ENCODE peak calls at places on chromosomes 7 and 10, in six cellular contexts. O is prostate gland, F is Calu3, Z is sigmoid colon, N is astrocyte of the cerebellum, S is right lobe of liver. X is an unnamed sample.

GRCh38 chr10:26805567-26806245 is 55.1 kb downstream of the ABI1 start:
- DNase-seq in O (no peak), F (no peak), Z (no peak), N (no peak), S (no peak), X (no peak)

GRCh38 chr7:33108931-33109757 is at the start of gene RP9:
- DNase-seq in O (peak; percentile 44), F (peak; percentile 93), Z (peak; percentile 77), N (no peak), S (peak; percentile 76), X (no peak)

GRCh38 chr7:128021361-128021760 is 9.9 kb downstream of the LRRC4 start:
- DNase-seq in O (no peak), F (peak; percentile 25), Z (no peak), N (no peak), S (no peak), X (peak; percentile 72)

GRCh38 chr7:80037689-80038088 is 96.9 kb upstream of the GNAI1 start:
- DNase-seq in O (no peak), F (no peak), Z (no peak), N (no peak), S (no peak), X (no peak)

GRCh38 chr7:69896100-69896499 is 297.8 kb downstream of the AUTS2 start:
- DNase-seq in O (no peak), F (no peak), Z (no peak), N (no peak), S (no peak), X (no peak)

GRCh38 chr7:45695249-45695995 is 121.3 kb downstream of the ADCY1 start:
- DNase-seq in O (peak; percentile 1), F (no peak), Z (no peak), N (no peak), S (peak; percentile 56), X (no peak)

GRCh38 chr7:158161194-158161593 is 426.4 kb downstream of the PTPRN2 start:
- DNase-seq in O (no peak), F (no peak), Z (no peak), N (no peak), S (no peak), X (no peak)

GRCh38 chr7:151552352-151553028 is 32.8 kb upstream of the RHEB start:
- DNase-seq in O (peak; percentile 89), F (peak; percentile 76), Z (peak; percentile 84), N (no peak), S (peak; percentile 85), X (no peak)

GRCh38 chr7:138374119-138374693 is 85.9 kb upstream of the TRIM24 start:
- DNase-seq in O (no peak), F (no peak), Z (no peak), N (no peak), S (no peak), X (no peak)

GRCh38 chr7:32524631-32525030 is 29.3 kb downstream of the AVL9 start:
- DNase-seq in O (no peak), F (no peak), Z (no peak), N (no peak), S (no peak), X (no peak)

GRCh38 chr7:54823776-54824175 is 64.8 kb upstream of the SEC61G start:
- DNase-seq in O (no peak), F (no peak), Z (no peak), N (no peak), S (no peak), X (no peak)

GRCh38 chr7:15557186-15557585 is 4.6 kb downstream of the AGMO start:
- DNase-seq in O (no peak), F (peak; percentile 47), Z (no peak), N (no peak), S (no peak), X (no peak)

GRCh38 chr10:87547734-87548311 is 43.1 kb downstream of the MINPP1 start:
- DNase-seq in O (no peak), F (no peak), Z (no peak), N (no peak), S (no peak), X (no peak)

GRCh38 chr7:27689045-27689877 is 26.6 kb upstream of the HIBADH start:
- DNase-seq in O (no peak), F (peak; percentile 69), Z (no peak), N (no peak), S (no peak), X (no peak)

GRCh38 chr7:87933953-87934698 is at the start of gene ADAM22:
- DNase-seq in O (peak; percentile 85), F (peak; percentile 78), Z (peak; percentile 89), N (peak; percentile 60), S (peak; percentile 77), X (peak; percentile 59)
- TF ChIP-seq CTCF in O (no peak), F (no peak), Z (no peak), N (no peak), S (no peak), X (peak; percentile 11)

DNA sequence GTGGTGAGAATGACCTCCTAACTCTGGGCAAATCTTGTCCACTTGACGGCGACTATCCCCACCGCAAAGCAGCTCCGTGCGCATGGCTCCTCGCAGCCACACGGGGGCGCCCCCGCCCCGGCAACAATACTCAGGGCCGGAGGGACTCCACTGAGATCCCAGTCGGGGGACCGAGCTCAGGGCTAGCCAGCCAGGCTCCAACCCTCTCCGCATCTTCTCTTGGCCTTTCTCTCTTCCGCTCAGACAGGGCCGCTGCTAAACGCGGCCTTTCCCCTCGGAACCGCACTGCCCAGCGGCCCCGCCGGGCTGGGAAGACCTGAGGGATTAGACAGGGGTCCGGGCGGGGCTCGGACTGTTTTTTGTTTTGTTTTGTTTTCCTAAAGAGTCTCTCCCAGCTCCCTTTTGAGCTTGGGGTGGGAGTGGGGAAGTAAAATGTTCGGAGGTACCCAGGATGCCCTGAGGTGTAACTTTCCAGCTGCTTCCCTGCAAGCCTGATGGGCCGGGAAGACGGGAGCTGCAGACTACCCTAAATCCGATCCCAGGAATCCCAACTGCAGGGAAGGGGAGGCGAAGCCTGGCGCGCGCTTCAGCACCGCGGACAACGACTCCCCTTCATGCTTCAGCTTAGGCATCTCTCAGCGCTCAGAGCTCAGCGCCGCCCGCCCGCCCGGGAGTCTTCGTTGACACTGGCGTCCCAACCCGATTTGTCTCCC is 2.7 kb downstream of the KCNIP2 start:
- DNase-seq in O (peak; percentile 55), F (peak; percentile 81), Z (peak; percentile 80), N (peak; percentile 63), S (peak; percentile 85), X (no peak)
- TF ChIP-seq CTCF in O (peak; percentile 73), F (peak; percentile 71), Z (peak; percentile 57), N (peak; percentile 97), S (peak; percentile 95), X (peak; percentile 99)

GRCh38 chr10:133098426-133099124 is 10.9 kb downstream of the ADGRA1 start:
- DNase-seq in O (no peak), F (no peak), Z (no peak), N (no peak), S (no peak), X (no peak)

GRCh38 chr10:133097961-133098360 is 10.2 kb downstream of the ADGRA1 start:
- DNase-seq in O (no peak), F (no peak), Z (no peak), N (no peak), S (no peak), X (no peak)

GRCh38 chr10:133095586-133095985 is 7.9 kb downstream of the ADGRA1 start:
- DNase-seq in O (no peak), F (no peak), Z (no peak), N (no peak), S (no peak), X (no peak)

GRCh38 chr10:133097418-133097817 is 9.7 kb downstream of the ADGRA1 start:
- DNase-seq in O (no peak), F (no peak), Z (no peak), N (no peak), S (no peak), X (no peak)

GRCh38 chr10:133096616-133097269 is 9.0 kb downstream of the ADGRA1 start:
- DNase-seq in O (no peak), F (no peak), Z (no peak), N (no peak), S (no peak), X (no peak)
- TF ChIP-seq CTCF in O (no peak), F (no peak), Z (no peak), N (no peak), S (no peak), X (no peak)

DNA sequence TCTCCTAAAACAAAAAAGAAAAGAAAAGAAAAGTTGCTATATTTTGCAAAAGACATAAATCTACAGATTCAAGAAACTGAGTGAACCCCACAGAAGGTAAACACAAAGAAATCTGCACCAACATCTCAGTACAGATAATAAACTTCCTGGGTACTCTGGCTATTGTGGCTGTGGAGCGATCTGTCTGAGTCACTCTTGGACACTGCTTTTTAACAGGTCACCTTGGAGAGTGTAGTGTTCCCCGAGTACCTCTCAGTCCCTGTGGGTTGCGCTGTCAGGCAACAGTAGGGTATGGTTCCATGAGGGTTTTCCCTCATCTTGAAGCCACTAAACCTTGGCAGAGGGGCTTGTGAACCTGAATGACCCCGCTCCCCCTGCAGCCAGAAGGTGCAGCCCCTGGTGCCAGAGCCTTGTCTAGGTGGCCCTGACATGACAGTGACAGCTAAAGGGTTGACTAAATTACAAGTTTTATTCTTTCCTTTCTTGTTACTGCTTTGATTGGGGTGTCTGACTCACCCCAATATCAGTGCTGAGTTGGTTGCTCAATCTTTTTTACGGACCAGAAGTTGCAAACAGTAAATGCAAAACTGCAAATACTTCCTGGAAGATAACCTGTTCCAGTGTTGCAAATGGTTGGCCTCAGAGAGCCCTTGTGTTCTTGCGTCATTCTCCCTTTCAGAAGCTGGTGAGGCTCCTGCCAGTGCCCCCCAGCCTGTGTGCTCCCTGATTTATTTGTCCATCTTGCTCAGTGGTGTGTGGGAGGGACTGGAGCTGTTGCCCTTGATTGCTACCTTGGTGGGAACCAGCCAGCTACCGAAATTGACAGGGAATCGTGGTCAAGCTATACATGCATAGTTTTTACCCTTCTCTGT is 30.6 kb downstream of the POR start:
- DNase-seq in O (no peak), F (peak; percentile 29), Z (no peak), N (no peak), S (peak; percentile 78), X (no peak)
- TF ChIP-seq CTCF in O (no peak), F (no peak), Z (no peak), N (no peak), S (no peak), X (no peak)

X was measured in kidney epithelial cell.